ENCODE peak calls at places on chromosome 3, in five cellular contexts. M, A, P, N and Q are unnamed samples. For H3K4me1, the result is how much of the 10 kb centered on the place peaks cover.

GRCh38 chr3:38021196-38021595 is 8.2 kb downstream of the PLCD1 start:
- DNase-seq in A (no peak), M (no peak), N (no peak), P (no peak), Q (no peak)

GRCh38 chr3:85780806-85781205 is 822.0 kb downstream of the CADM2 start:
- DNase-seq in M (no peak), N (no peak), A (no peak), P (no peak), Q (no peak)

GRCh38 chr3:38138347-38139190 is at the start of gene MYD88:
- DNase-seq in A (peak), M (peak), P (peak), N (peak), Q (no peak)

GRCh38 chr3:163924600-163924999 is 1153.7 kb downstream of the SI start:
- DNase-seq in A (no peak), M (no peak), N (no peak), P (no peak), Q (no peak)

GRCh38 chr3:71658131-71658530 is 67.1 kb downstream of the EIF4E3 start:
- DNase-seq in N (no peak), P (no peak), M (peak), A (peak), Q (no peak)

GRCh38 chr3:126130081-126130855 is 46.3 kb upstream of the SLC41A3 start:
- DNase-seq in N (no peak), M (no peak), P (no peak), A (no peak), Q (no peak)

GRCh38 chr3:101695779-101696372 is 9.4 kb upstream of the RPL24 start:
- DNase-seq in A (peak), M (peak), N (peak), P (peak), Q (no peak)

GRCh38 chr3:126347543-126348161 is 9.6 kb downstream of the KLF15 start:
- DNase-seq in M (no peak), N (no peak), P (no peak), A (no peak), Q (peak)

GRCh38 chr3:46489875-46490274 is 7.9 kb upstream of the RTP3 start:
- DNase-seq in N (no peak), P (no peak), M (peak), A (no peak), Q (no peak)

GRCh38 chr3:37181766-37182165 is 7.4 kb upstream of the LRRFIP2 start:
- DNase-seq in N (no peak), M (no peak), P (no peak), A (no peak), Q (no peak)

GRCh38 chr3:37054370-37054769 is 61.1 kb downstream of the MLH1 start:
- DNase-seq in P (no peak), N (no peak), M (peak), A (peak), Q (no peak)

GRCh38 chr3:71135373-71136088 is 448.0 kb downstream of the FOXP1 start:
- DNase-seq in A (no peak), M (peak), P (no peak), N (peak), Q (no peak)

GRCh38 chr3:52109556-52110380 is 44.5 kb downstream of the POC1A start:
- DNase-seq in A (no peak), P (no peak), M (peak), N (no peak), Q (no peak)

GRCh38 chr3:16242177-16242576 is 22.6 kb downstream of the DPH3 start:
- DNase-seq in A (no peak), P (no peak), M (no peak), N (no peak), Q (no peak)

GRCh38 chr3:101158374-101158773 is 162.0 kb downstream of the IMPG2 start:
- DNase-seq in M (peak), N (no peak), P (no peak), A (no peak), Q (no peak)

GRCh38 chr3:123656691-123657090 is 71.8 kb upstream of the HACD2 start:
- DNase-seq in M (no peak), A (peak), P (peak), N (no peak), Q (no peak)

GRCh38 chr3:71486831-71487230 is 96.7 kb downstream of the FOXP1 start:
- DNase-seq in P (no peak), A (no peak), N (no peak), M (no peak), Q (no peak)

GRCh38 chr3:38950585-38950984 is 101.2 kb downstream of the SCN11A start:
- DNase-seq in N (no peak), M (no peak), P (no peak), A (no peak), Q (no peak)

GRCh38 chr3:45078910-45079522 is 52.9 kb downstream of the CLEC3B start:
- DNase-seq in N (no peak), A (peak), M (peak), P (peak), Q (no peak)

GRCh38 chr3:194879991-194880939 is 194.6 kb downstream of the FAM43A start:
- DNase-seq in A (no peak), M (peak), P (no peak), N (no peak), Q (no peak)

DNA sequence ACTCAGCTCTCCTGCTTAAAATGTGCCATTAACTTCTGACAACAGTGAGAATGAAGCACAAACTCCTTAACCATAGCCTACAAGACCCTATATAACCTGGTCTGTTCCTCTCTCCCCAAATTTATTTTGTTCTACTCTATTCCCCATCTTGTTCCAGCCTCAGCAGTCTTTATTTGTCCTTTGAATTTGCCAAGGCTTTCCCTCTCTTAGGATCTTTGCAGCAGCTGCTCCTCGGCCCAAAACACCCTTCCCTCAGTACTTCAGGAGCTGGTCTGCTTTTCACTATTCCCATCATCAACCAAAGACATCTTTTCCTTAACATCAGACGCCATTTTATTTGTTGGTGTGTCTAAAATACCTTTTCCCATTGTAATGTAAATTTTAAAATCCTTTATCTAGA is 10.2 kb downstream of the PRICKLE2 start:
- DNase-seq in A (no peak), P (no peak), N (no peak), M (no peak), Q (no peak)
- H3K4me1 ChIP-seq in A (half or more), P (under half), N (under half), M (under half), Q (under half)

GRCh38 chr3:8681349-8681748 is 36.8 kb upstream of the SSUH2 start:
- DNase-seq in N (no peak), P (no peak), M (no peak), A (no peak), Q (no peak)
- TF ChIP-seq MAFK in N (no peak), P (no peak), M (no peak), A (no peak), Q (no peak)

GRCh38 chr3:69084326-69084667 is 440 bp upstream of the ARL6IP5 start:
- DNase-seq in N (peak), P (no peak), M (peak), A (no peak), Q (no peak)
- H3K4me1 ChIP-seq in N (half or more), P (under half), M (under half), A (half or more), Q (under half)

GRCh38 chr3:111032677-111033076 is 38.9 kb upstream of the NECTIN3 start:
- DNase-seq in N (no peak), M (peak), P (no peak), A (no peak), Q (no peak)

GRCh38 chr3:111031538-111031937 is 40.1 kb upstream of the NECTIN3 start:
- DNase-seq in A (no peak), N (no peak), P (no peak), M (no peak), Q (no peak)

GRCh38 chr3:111035896-111036295 is 35.7 kb upstream of the NECTIN3 start:
- DNase-seq in A (no peak), M (no peak), N (no peak), P (no peak), Q (no peak)

GRCh38 chr3:111033470-111034108 is 38.0 kb upstream of the NECTIN3 start:
- DNase-seq in N (no peak), P (no peak), A (no peak), M (peak), Q (no peak)

GRCh38 chr3:111035316-111035715 is 36.3 kb upstream of the NECTIN3 start:
- DNase-seq in P (no peak), M (no peak), A (no peak), N (no peak), Q (no peak)
- TF ChIP-seq MAFK in P (no peak), M (no peak), A (no peak), N (no peak), Q (no peak)

GRCh38 chr3:138949445-138950005 is 2.5 kb downstream of the FOXL2NB start:
- DNase-seq in P (no peak), N (no peak), M (no peak), A (no peak), Q (peak)
- H3K4me1 ChIP-seq in P (under half), N (under half), M (under half), A (under half), Q (under half)

GRCh38 chr3:181278468-181279238 is 289.1 kb upstream of the DNAJC19 start:
- DNase-seq in P (no peak), A (no peak), M (no peak), N (no peak), Q (no peak)
- TF ChIP-seq MAFK in P (no peak), A (no peak), M (no peak), N (no peak), Q (no peak)

GRCh38 chr3:156685752-156686151 is 11.4 kb downstream of the TIPARP start:
- DNase-seq in P (no peak), N (no peak), M (no peak), A (no peak), Q (no peak)

GRCh38 chr3:156687023-156687422 is 12.6 kb downstream of the TIPARP start:
- DNase-seq in P (no peak), A (no peak), M (peak), N (no peak), Q (no peak)

GRCh38 chr3:156691920-156692319 is 17.5 kb downstream of the TIPARP start:
- DNase-seq in M (peak), N (no peak), A (peak), P (no peak), Q (no peak)

GRCh38 chr3:156689589-156689988 is 15.2 kb downstream of the TIPARP start:
- DNase-seq in M (no peak), N (peak), A (no peak), P (no peak), Q (no peak)

GRCh38 chr3:156688849-156689452 is 14.6 kb downstream of the TIPARP start:
- DNase-seq in M (no peak), N (no peak), P (no peak), A (no peak), Q (no peak)
- H3K4me1 ChIP-seq in M (under half), N (under half), P (half or more), A (half or more), Q (under half)

GRCh38 chr3:112637700-112638099 is 3.2 kb downstream of the CCDC80 start:
- DNase-seq in N (no peak), A (no peak), M (no peak), P (no peak), Q (no peak)

GRCh38 chr3:112640333-112640863 is 545 bp downstream of the CCDC80 start:
- DNase-seq in A (peak), N (no peak), M (peak), P (no peak), Q (no peak)

GRCh38 chr3:112640864-112641751 is at the start of gene CCDC80:
- DNase-seq in P (no peak), A (peak), M (peak), N (no peak), Q (no peak)

GRCh38 chr3:112639451-112640332 is 1.3 kb downstream of the CCDC80 start:
- DNase-seq in P (no peak), A (no peak), M (no peak), N (no peak), Q (no peak)

DNA sequence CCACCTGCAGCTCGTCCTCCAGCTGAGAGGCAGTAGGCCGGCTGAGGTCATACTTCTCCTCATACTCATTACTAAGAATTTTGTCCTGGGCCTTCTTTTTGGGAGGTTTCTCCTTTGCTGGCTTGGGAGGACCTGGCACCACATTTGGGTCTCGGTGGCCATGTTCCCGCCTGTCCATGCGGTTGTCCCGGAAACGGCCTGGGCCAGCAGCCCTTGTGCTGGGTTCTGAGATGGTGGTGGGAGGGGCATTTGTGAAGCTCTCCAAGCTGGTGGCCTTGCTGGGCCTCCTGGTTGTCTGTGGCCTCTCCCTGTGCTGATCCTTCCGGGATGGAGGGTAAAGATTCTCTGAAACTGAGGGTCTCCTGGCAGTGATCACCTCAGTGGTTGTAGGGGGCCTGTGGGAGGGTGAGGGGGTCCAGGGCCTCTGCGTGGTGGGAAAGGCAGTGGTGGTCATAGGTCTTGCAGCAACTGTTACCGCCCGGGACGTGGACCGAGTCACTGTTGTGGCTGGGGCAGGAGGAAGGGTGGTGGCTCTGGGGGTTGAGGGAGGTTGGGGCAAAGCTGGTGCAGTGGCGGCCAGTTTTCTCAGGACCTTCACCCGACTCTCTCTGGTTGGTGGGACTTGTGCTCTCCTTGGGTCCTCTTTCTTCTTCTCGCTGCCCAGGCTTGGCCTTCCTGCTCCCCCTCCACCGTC is 2.5 kb downstream of the CCDC80 start:
- DNase-seq in P (no peak), N (no peak), M (no peak), A (no peak), Q (no peak)
- TF ChIP-seq MAFK in P (no peak), N (no peak), M (no peak), A (no peak), Q (no peak)

GRCh38 chr3:160479376-160479775 is 29.8 kb upstream of the TRIM59 start:
- DNase-seq in M (no peak), A (no peak), N (no peak), P (no peak), Q (no peak)
- H3K4me1 ChIP-seq in M (under half), A (under half), N (under half), P (under half), Q (under half)